ENCODE peak calls at places on chromosomes 4 and X, in ten cellular contexts. G is T47D, K is nephron progenitor cell, Z is RWPE1, N is AG08395, A is breast epithelium, I is T-helper 22 cell, O is iPS-NIHi11, W is right cardiac atrium, Y is HCEC 1CT. V is an unnamed sample.
A peak's percentile ranks its signal among the peaks of the same experiment; 100 is the strongest.

GRCh38 chr4:54231419-54232150 is 2.5 kb downstream of the PDGFRA start:
- DNase-seq in W (peak; percentile 93), O (no peak), K (peak; percentile 74), Z (no peak), A (peak; percentile 37), I (no peak), Y (peak; percentile 43), N (no peak), G (no peak), V (no peak)

GRCh38 chr4:127124919-127125318 is 507.8 kb upstream of the INTU start:
- DNase-seq in I (no peak), Y (no peak), K (no peak), N (no peak), W (no peak), G (peak; percentile 60), A (no peak), O (no peak), Z (no peak), V (no peak)

GRCh38 chr4:137651128-137651527 is 118.8 kb upstream of the PCDH18 start:
- DNase-seq in G (no peak), Y (peak; percentile 61), Z (no peak), I (no peak), K (no peak), O (no peak), A (no peak), N (peak; percentile 26), W (no peak), V (no peak)

GRCh38 chr4:121778991-121779628 is 14.1 kb upstream of the SMIM43 start:
- DNase-seq in A (no peak), K (no peak), Z (no peak), O (no peak), I (no peak), W (no peak), G (no peak), Y (peak; percentile 75), N (no peak), V (no peak)

GRCh38 chr4:122930877-122931276 is 8.5 kb upstream of the NUDT6 start:
- DNase-seq in G (no peak), A (no peak), W (no peak), K (no peak), Y (peak; percentile 10), N (peak; percentile 40), O (no peak), Z (peak; percentile 11), I (no peak), V (no peak)

GRCh38 chr4:139973015-139973414 is 181.0 kb downstream of the MAML3 start:
- DNase-seq in I (no peak), W (no peak), O (peak; percentile 30), K (no peak), N (no peak), G (no peak), Z (no peak), Y (peak; percentile 17), A (no peak), V (no peak)

GRCh38 chrX:18542131-18542530 is 116.7 kb downstream of the CDKL5 start:
- DNase-seq in O (no peak), G (no peak), K (no peak), N (no peak), Z (no peak), I (no peak), Y (no peak), W (no peak), A (no peak), V (no peak)

GRCh38 chr4:26819478-26819877 is 41.2 kb upstream of the STIM2 start:
- DNase-seq in O (no peak), N (no peak), A (no peak), W (no peak), Y (no peak), G (no peak), Z (no peak), I (no peak), K (no peak), V (no peak)

GRCh38 chrX:23317799-23318724 is 16.6 kb upstream of the PTCHD1 start:
- DNase-seq in Z (peak; percentile 24), O (peak; percentile 61), W (no peak), Y (peak; percentile 1), I (no peak), N (peak; percentile 9), G (peak; percentile 44), K (peak; percentile 69), A (no peak), V (peak; percentile 3)

V was measured in glomerular endothelial cell.